ENCODE peak calls at places on chromosomes 1 and 21, in seven cellular contexts. One of them, this sample, is unnamed.
A peak's percentile ranks its signal among the peaks of the same experiment; 100 is the strongest.

GRCh38 chr1:208526726-208527125 is 282.5 kb upstream of the PLXNA2 start:
- DNase-seq in SJCRH30: peak; percentile 28
- DNase-seq in fibroblast of lung: no peak
- DNase-seq in thyroid gland: no peak
- DNase-seq in transverse colon: no peak
- DNase-seq in heart left ventricle: no peak
- DNase-seq in lower lobe of right lung: no peak
- DNase-seq in this sample: no peak

GRCh38 chr1:9280015-9280860 is 12.5 kb upstream of the SPSB1 start:
- DNase-seq in SJCRH30: peak; percentile 39
- DNase-seq in transverse colon: peak; percentile 74
- DNase-seq in thyroid gland: peak; percentile 40
- DNase-seq in lower lobe of right lung: no peak
- DNase-seq in heart left ventricle: no peak
- DNase-seq in fibroblast of lung: peak; percentile 95
- DNase-seq in this sample: peak; percentile 62

GRCh38 chr1:48222501-48223242 is at the start of gene SLC5A9:
- DNase-seq in SJCRH30: no peak
- DNase-seq in lower lobe of right lung: no peak
- DNase-seq in fibroblast of lung: no peak
- DNase-seq in heart left ventricle: no peak
- DNase-seq in thyroid gland: no peak
- DNase-seq in transverse colon: peak; percentile 35
- DNase-seq in this sample: peak; percentile 92

GRCh38 chr21:16532841-16533240 is 803.1 kb downstream of the USP25 start:
- DNase-seq in transverse colon: no peak
- DNase-seq in lower lobe of right lung: no peak
- DNase-seq in thyroid gland: no peak
- DNase-seq in fibroblast of lung: peak; percentile 62
- DNase-seq in SJCRH30: no peak
- DNase-seq in heart left ventricle: no peak
- DNase-seq in this sample: no peak

GRCh38 chr1:149899460-149900284 is at the start of gene BOLA1:
- DNase-seq in heart left ventricle: peak; percentile 94
- DNase-seq in SJCRH30: peak; percentile 92
- DNase-seq in thyroid gland: peak; percentile 95
- DNase-seq in transverse colon: peak; percentile 94
- DNase-seq in fibroblast of lung: peak; percentile 90
- DNase-seq in lower lobe of right lung: peak; percentile 96
- DNase-seq in this sample: peak; percentile 94

GRCh38 chr1:7401814-7402547 is 369.1 kb upstream of the VAMP3 start:
- DNase-seq in heart left ventricle: no peak
- DNase-seq in fibroblast of lung: peak; percentile 100
- DNase-seq in thyroid gland: no peak
- DNase-seq in SJCRH30: peak; percentile 95
- DNase-seq in lower lobe of right lung: no peak
- DNase-seq in transverse colon: no peak
- DNase-seq in this sample: peak; percentile 28

GRCh38 chr1:203424861-203425667 is 50.5 kb upstream of the PRELP start:
- DNase-seq in transverse colon: no peak
- DNase-seq in fibroblast of lung: no peak
- DNase-seq in lower lobe of right lung: no peak
- DNase-seq in heart left ventricle: no peak
- DNase-seq in SJCRH30: no peak
- DNase-seq in thyroid gland: no peak
- DNase-seq in this sample: no peak

GRCh38 chr1:17511188-17511587 is 28.3 kb upstream of the ARHGEF10L start:
- DNase-seq in heart left ventricle: no peak
- DNase-seq in transverse colon: no peak
- DNase-seq in thyroid gland: no peak
- DNase-seq in fibroblast of lung: no peak
- DNase-seq in lower lobe of right lung: no peak
- DNase-seq in SJCRH30: no peak
- DNase-seq in this sample: no peak

GRCh38 chr1:50318428-50318827 is 104.8 kb downstream of the DMRTA2 start:
- DNase-seq in SJCRH30: no peak
- DNase-seq in transverse colon: no peak
- DNase-seq in thyroid gland: no peak
- DNase-seq in lower lobe of right lung: no peak
- DNase-seq in fibroblast of lung: no peak
- DNase-seq in heart left ventricle: no peak
- DNase-seq in this sample: no peak

GRCh38 chr1:107899655-107900054 is 65.3 kb downstream of the VAV3 start:
- DNase-seq in transverse colon: no peak
- DNase-seq in heart left ventricle: no peak
- DNase-seq in thyroid gland: no peak
- DNase-seq in lower lobe of right lung: no peak
- DNase-seq in SJCRH30: no peak
- DNase-seq in fibroblast of lung: no peak
- DNase-seq in this sample: no peak

DNA sequence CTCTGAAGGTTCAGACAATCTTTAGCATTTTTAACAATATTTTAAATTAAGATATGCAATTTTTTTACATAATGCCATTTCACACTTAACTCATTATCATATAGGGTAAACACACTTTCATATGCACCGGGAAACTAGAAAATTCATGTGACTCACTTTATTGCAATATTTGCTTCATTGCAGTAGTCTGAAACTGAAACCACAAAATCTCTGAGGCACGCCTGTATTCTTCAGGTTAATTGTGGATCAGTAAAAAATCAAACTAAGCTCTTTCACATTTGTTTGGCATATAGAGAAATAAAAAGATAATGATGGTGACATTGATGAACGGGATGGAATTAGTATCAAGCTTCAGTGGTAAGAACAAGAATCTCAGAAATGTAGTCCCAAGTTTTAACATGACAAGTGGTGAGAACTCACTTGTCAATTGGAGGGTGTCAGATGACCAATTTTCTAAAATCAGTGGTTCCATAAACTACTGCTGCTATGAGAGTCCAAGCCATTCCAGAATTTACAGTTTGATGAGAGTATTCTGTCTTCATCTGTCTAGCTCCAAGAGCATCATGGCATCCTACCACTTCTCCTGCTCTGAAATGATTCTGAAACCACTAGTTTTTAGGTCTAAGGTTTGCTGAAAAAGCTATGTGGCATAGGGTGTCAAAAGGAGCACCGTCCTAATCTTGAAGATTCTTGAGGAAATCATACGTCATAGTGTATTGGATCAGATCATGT is 281.0 kb downstream of the PTPRC start:
- DNase-seq in transverse colon: no peak
- DNase-seq in fibroblast of lung: peak; percentile 54
- DNase-seq in lower lobe of right lung: no peak
- DNase-seq in heart left ventricle: no peak
- DNase-seq in thyroid gland: no peak
- DNase-seq in SJCRH30: no peak
- DNase-seq in this sample: no peak
- H3K4me1 ChIP-seq in transverse colon: no peaks in the 10 kb centered on the region
- H3K4me1 ChIP-seq in fibroblast of lung: peaks cover 4% of the 10 kb centered on the region
- H3K4me1 ChIP-seq in lower lobe of right lung: peaks cover 30% of the 10 kb centered on the region
- H3K4me1 ChIP-seq in heart left ventricle: peaks cover 5% of the 10 kb centered on the region
- H3K4me1 ChIP-seq in thyroid gland: no peaks in the 10 kb centered on the region
- H3K4me1 ChIP-seq in SJCRH30: no peaks in the 10 kb centered on the region
- H3K4me1 ChIP-seq in this sample: no peaks in the 10 kb centered on the region

DNA sequence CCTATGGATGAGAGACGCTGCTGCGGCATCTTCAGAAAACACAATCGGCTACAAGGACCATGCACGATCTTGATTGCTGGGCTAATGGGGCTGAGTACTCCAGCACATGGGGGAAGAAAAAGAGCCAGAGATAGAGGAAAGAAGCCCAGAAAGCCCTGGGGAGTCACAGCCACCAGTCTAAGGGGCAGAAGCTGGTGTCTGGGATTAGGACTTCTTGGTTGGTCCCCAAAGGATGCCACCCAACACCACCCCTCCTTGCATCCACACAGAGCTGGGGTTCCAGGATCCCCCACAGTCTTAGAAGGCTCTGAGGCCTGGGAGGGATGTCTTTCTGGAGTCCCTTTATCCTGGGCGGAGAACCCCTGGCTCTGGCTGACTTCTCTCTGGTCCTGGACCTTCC is 98.4 kb upstream of the TARDBP start:
- DNase-seq in thyroid gland: no peak
- DNase-seq in SJCRH30: no peak
- DNase-seq in transverse colon: no peak
- DNase-seq in lower lobe of right lung: no peak
- DNase-seq in heart left ventricle: no peak
- DNase-seq in fibroblast of lung: no peak
- DNase-seq in this sample: no peak
- H3K4me1 ChIP-seq in thyroid gland: no peaks in the 10 kb centered on the region
- H3K4me1 ChIP-seq in SJCRH30: no peaks in the 10 kb centered on the region
- H3K4me1 ChIP-seq in transverse colon: no peaks in the 10 kb centered on the region
- H3K4me1 ChIP-seq in lower lobe of right lung: no peaks in the 10 kb centered on the region
- H3K4me1 ChIP-seq in heart left ventricle: no peaks in the 10 kb centered on the region
- H3K4me1 ChIP-seq in fibroblast of lung: no peaks in the 10 kb centered on the region
- H3K4me1 ChIP-seq in this sample: no peaks in the 10 kb centered on the region

DNA sequence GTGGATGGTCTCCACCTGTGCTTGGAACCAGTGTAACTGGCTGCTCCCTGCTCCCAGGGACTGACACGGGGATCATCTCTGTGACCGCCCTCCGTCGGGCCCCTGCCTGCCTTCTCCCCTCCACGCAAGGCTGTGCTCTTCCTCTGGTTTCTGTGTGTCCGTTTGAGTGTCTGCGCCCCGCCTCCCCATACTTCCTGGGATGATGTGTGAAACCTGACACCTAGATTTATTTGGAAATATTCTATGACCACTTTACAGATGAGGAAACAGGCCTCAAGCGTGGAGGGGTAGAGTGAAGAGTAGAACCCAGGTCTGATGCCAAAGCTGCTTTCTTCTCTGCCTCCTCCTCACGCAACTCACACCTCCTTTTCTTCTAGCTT is 24.3 kb downstream of the LDLRAP1 start:
- DNase-seq in SJCRH30: peak; percentile 42
- DNase-seq in heart left ventricle: no peak
- DNase-seq in fibroblast of lung: no peak
- DNase-seq in thyroid gland: no peak
- DNase-seq in lower lobe of right lung: no peak
- DNase-seq in transverse colon: no peak
- DNase-seq in this sample: no peak
- H3K4me1 ChIP-seq in SJCRH30: peaks cover 51% of the 10 kb centered on the region
- H3K4me1 ChIP-seq in heart left ventricle: peaks cover 22% of the 10 kb centered on the region
- H3K4me1 ChIP-seq in fibroblast of lung: peaks cover 33% of the 10 kb centered on the region
- H3K4me1 ChIP-seq in thyroid gland: no peaks in the 10 kb centered on the region
- H3K4me1 ChIP-seq in lower lobe of right lung: peaks cover 38% of the 10 kb centered on the region
- H3K4me1 ChIP-seq in transverse colon: peaks cover 15% of the 10 kb centered on the region
- H3K4me1 ChIP-seq in this sample: peaks cover 6% of the 10 kb centered on the region

DNA sequence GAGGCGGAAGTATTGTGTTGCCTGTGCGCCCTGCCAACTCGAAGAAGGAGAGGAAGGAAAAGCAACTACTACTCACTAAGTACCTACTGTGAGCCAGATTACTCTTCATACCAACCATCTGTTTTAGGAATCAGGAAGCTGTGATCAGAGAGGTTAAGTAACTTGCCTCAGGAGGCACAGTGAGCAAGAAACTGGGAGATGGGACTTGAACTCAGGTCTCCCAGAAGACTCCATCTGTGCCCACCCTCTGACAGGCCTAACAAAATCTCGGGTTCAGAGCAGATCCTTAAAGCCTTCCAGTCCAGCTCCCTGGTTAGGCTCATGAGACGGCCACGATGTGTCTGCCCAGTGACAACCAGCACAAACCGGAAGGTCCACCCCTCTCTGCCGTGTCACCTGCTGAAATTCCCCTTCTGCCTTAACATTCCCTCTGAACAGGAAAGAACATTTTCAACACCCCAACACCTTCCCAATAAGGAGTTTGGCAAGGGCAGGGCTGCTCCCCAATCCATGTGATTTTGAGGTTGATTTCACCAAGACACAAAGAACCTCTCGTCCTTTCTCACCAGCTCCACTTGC is 230.1 kb downstream of the TOMM20 start:
- DNase-seq in lower lobe of right lung: no peak
- DNase-seq in heart left ventricle: no peak
- DNase-seq in transverse colon: no peak
- DNase-seq in thyroid gland: no peak
- DNase-seq in fibroblast of lung: no peak
- DNase-seq in SJCRH30: no peak
- DNase-seq in this sample: no peak
- H3K4me1 ChIP-seq in lower lobe of right lung: peaks cover 29% of the 10 kb centered on the region
- H3K4me1 ChIP-seq in heart left ventricle: peaks cover 20% of the 10 kb centered on the region
- H3K4me1 ChIP-seq in transverse colon: peaks cover 15% of the 10 kb centered on the region
- H3K4me1 ChIP-seq in thyroid gland: peaks cover 10% of the 10 kb centered on the region
- H3K4me1 ChIP-seq in fibroblast of lung: peaks cover 12% of the 10 kb centered on the region
- H3K4me1 ChIP-seq in SJCRH30: peaks cover 22% of the 10 kb centered on the region
- H3K4me1 ChIP-seq in this sample: no peaks in the 10 kb centered on the region

This sample was measured in small intestine.